ENCODE peak calls at places on chromosomes 5 and 9, in five cellular contexts. O is naive thymus-derived CD8-positive, alpha-beta T cell; D is H7; B is stimulated activated CD8-positive, alpha-beta memory T cell treated with anti-CD3 and anti-CD28 coated beads, Interleukin-7, amount 100 ng/mL, for 4 hours; V is activated naive CD4-positive, alpha-beta T cell. G is an unnamed sample.

GRCh38 chr5:110925398-110925797 is 146.1 kb upstream of the TSLP start:
- DNase-seq in O (no peak), D (no peak), B (no peak), V (no peak), G (no peak)

GRCh38 chr5:40736103-40736875 is 19.5 kb downstream of the TTC33 start:
- DNase-seq in O (no peak), D (peak; percentile 23), B (no peak), V (no peak), G (no peak)

GRCh38 chr5:4738298-4738697 is 401.8 kb upstream of the ADAMTS16 start:
- DNase-seq in O (no peak), D (no peak), B (no peak), V (no peak), G (no peak)

GRCh38 chr9:26551971-26552370 is 340.6 kb downstream of the CAAP1 start:
- DNase-seq in O (no peak), D (no peak), B (no peak), V (no peak), G (no peak)

GRCh38 chr9:97740848-97741821 is 44.0 kb upstream of the XPA start:
- DNase-seq in O (peak; percentile 39), D (peak; percentile 94), B (no peak), V (peak; percentile 21), G (peak; percentile 14)

GRCh38 chr9:23309800-23310199 is 516.2 kb downstream of the ELAVL2 start:
- DNase-seq in O (no peak), D (no peak), B (no peak), V (no peak), G (no peak)

GRCh38 chr5:143297756-143298155 is 105.7 kb downstream of the NR3C1 start:
- DNase-seq in O (no peak), D (no peak), B (no peak), V (no peak), G (no peak)

GRCh38 chr9:76904661-76905457 is 1.1 kb downstream of the PRUNE2 start:
- DNase-seq in O (no peak), D (no peak), B (no peak), V (no peak), G (no peak)

GRCh38 chr5:53089481-53089976 is 20.0 kb downstream of the MOCS2 start:
- DNase-seq in O (no peak), D (no peak), B (no peak), V (no peak), G (no peak)

GRCh38 chr5:113170707-113171106 is 194.1 kb downstream of the DCP2 start:
- DNase-seq in O (no peak), D (no peak), B (no peak), V (no peak), G (no peak)

GRCh38 chr5:96901384-96901783 is 25.1 kb downstream of the ERAP2 start:
- DNase-seq in O (no peak), D (peak; percentile 34), B (no peak), V (no peak), G (no peak)